ENCODE peak calls at places on chromosomes 1 and 21, in seven cellular contexts. M is stimulated activated CD4-positive, alpha-beta T cell treated with anti-CD3 and anti-CD28 coated beads, Interleukin-2, amount 100 ng/mL, for 48 hours; U is T follicular helper cell; O is trophoblast cell; B is GM12864; T is activated CD4-positive, alpha-beta T cell treated with anti-CD3 and anti-CD28 coated beads, Interleukin-2, amount 50 U/mL, for 1 hour; L is psoas muscle. K is an unnamed sample.

GRCh38 chr1:78491311-78492071 is 717 bp downstream of the PTGFR start:
- DNase-seq in M (no peak), O (peak), B (no peak), T (no peak), U (no peak), L (peak), K (peak)

GRCh38 chr1:40872266-40872665 is 10.1 kb upstream of the CITED4 start:
- DNase-seq in L (no peak), T (no peak), U (no peak), O (no peak), B (no peak), M (no peak), K (no peak)

GRCh38 chr1:93344886-93345632 is 648 bp upstream of the DR1 start:
- DNase-seq in O (peak), U (peak), T (no peak), L (no peak), M (no peak), B (no peak), K (no peak)

GRCh38 chr21:16534408-16535099 is 804.8 kb downstream of the USP25 start:
- DNase-seq in O (no peak), U (no peak), L (peak), T (no peak), B (no peak), M (no peak), K (peak)

GRCh38 chr1:157595356-157595755 is 2.5 kb downstream of the FCRL4 start:
- DNase-seq in U (no peak), O (no peak), T (no peak), M (no peak), B (peak), L (no peak), K (no peak)

GRCh38 chr1:6688001-6688400 is 13.6 kb downstream of the DNAJC11 start:
- DNase-seq in U (no peak), O (no peak), L (no peak), T (no peak), B (no peak), M (no peak), K (no peak)

GRCh38 chr21:45963225-45963555 is 18.4 kb upstream of the COL6A1 start:
- DNase-seq in T (no peak), B (no peak), L (no peak), U (no peak), O (no peak), M (no peak), K (no peak)

GRCh38 chr1:2381741-2382620 is 9.4 kb downstream of the MORN1 start:
- DNase-seq in O (peak), L (peak), U (peak), T (peak), B (no peak), M (peak), K (peak)

GRCh38 chr1:116874622-116875277 is 35.0 kb upstream of the PTGFRN start:
- DNase-seq in O (no peak), U (no peak), T (no peak), B (no peak), L (no peak), M (no peak), K (no peak)

GRCh38 chr1:65882091-65882490 is 89.4 kb downstream of the PDE4B start:
- DNase-seq in L (no peak), B (no peak), U (no peak), T (no peak), O (no peak), M (no peak), K (no peak)

GRCh38 chr1:20540281-20540680 is 12.1 kb upstream of the FAM43B start:
- DNase-seq in O (no peak), U (no peak), T (no peak), B (no peak), L (no peak), M (no peak), K (no peak)

GRCh38 chr1:156162430-156163037 is 9.1 kb downstream of the SEMA4A start:
- DNase-seq in L (no peak), O (no peak), U (no peak), M (no peak), B (no peak), T (no peak), K (peak)

GRCh38 chr1:183812686-183813569 is 8.0 kb downstream of the RGL1 start:
- DNase-seq in T (no peak), M (no peak), L (no peak), O (peak), B (no peak), U (no peak), K (no peak)

GRCh38 chr1:223473576-223474344 is 80.5 kb downstream of the CCDC185 start:
- DNase-seq in L (no peak), O (peak), U (no peak), B (no peak), T (no peak), M (no peak), K (no peak)

GRCh38 chr1:37169241-37169640 is 134.9 kb upstream of the GRIK3 start:
- DNase-seq in U (no peak), B (no peak), T (no peak), O (no peak), M (no peak), L (no peak), K (no peak)